ENCODE peak calls at places on chromosome 1, in eight cellular contexts. O is IMR-90, I is RWPE1, H is lower lobe of right lung, U is cardiac muscle cell, G is PC-3, P is uterus, M is breast epithelium. K is an unnamed sample.
A peak's percentile ranks its signal among the peaks of the same experiment; 100 is the strongest.

GRCh38 chr1:34736711-34737110 is 18.1 kb upstream of the GJB5 start:
- DNase-seq in O (no peak), I (no peak), H (no peak), U (no peak), G (no peak), P (no peak), M (no peak), K (no peak)

GRCh38 chr1:95223110-95223509 is 10.9 kb upstream of the RWDD3 start:
- DNase-seq in O (peak; percentile 70), I (no peak), H (no peak), U (no peak), G (peak; percentile 60), P (no peak), M (no peak), K (no peak)

GRCh38 chr1:178126261-178126660 is 32.4 kb downstream of the RASAL2 start:
- DNase-seq in O (no peak), I (no peak), H (no peak), U (no peak), G (no peak), P (no peak), M (no peak), K (no peak)

GRCh38 chr1:78437393-78437792 is 53.4 kb upstream of the PTGFR start:
- DNase-seq in O (peak; percentile 27), I (no peak), H (no peak), U (peak; percentile 36), G (no peak), P (no peak), M (no peak), K (no peak)

GRCh38 chr1:27342778-27343638 is 1.2 kb downstream of the SYTL1 start:
- DNase-seq in O (no peak), I (peak; percentile 97), H (peak; percentile 82), U (peak; percentile 65), G (peak; percentile 79), P (no peak), M (peak; percentile 61), K (peak; percentile 87)

GRCh38 chr1:65083263-65083896 is 64.6 kb upstream of the AK4 start:
- DNase-seq in O (peak; percentile 6), I (no peak), H (no peak), U (no peak), G (no peak), P (no peak), M (no peak), K (no peak)

GRCh38 chr1:51669191-51669590 is 52.3 kb downstream of the OSBPL9 start:
- DNase-seq in O (no peak), I (no peak), H (no peak), U (no peak), G (no peak), P (no peak), M (no peak), K (no peak)

GRCh38 chr1:107262472-107263286 is 121.8 kb downstream of the NTNG1 start:
- DNase-seq in O (no peak), I (peak; percentile 18), H (no peak), U (no peak), G (peak; percentile 86), P (no peak), M (no peak), K (peak; percentile 8)

GRCh38 chr1:179958359-179958758 is 3.7 kb downstream of the CEP350 start:
- DNase-seq in O (no peak), I (no peak), H (no peak), U (no peak), G (no peak), P (no peak), M (no peak), K (no peak)

GRCh38 chr1:2170211-2170610 is 24.4 kb downstream of the FAAP20 start:
- DNase-seq in O (peak; percentile 58), I (no peak), H (no peak), U (no peak), G (no peak), P (no peak), M (no peak), K (no peak)

GRCh38 chr1:61393575-61393974 is 311.2 kb downstream of the NFIA start:
- DNase-seq in O (no peak), I (no peak), H (no peak), U (no peak), G (no peak), P (no peak), M (no peak), K (no peak)
- H3K27ac ChIP-seq in O (no peak overlapping the region), I (no peak overlapping the region), H (no peak overlapping the region), U (no peak overlapping the region), G (no peak overlapping the region), P (no peak overlapping the region), M (no peak overlapping the region), K (no peak overlapping the region)

GRCh38 chr1:153232553-153232952 is 15.2 kb downstream of the PRR9 start:
- DNase-seq in O (no peak), I (no peak), H (no peak), U (no peak), G (no peak), P (no peak), M (no peak), K (no peak)
- H3K27ac ChIP-seq in O (no peak overlapping the region), I (no peak overlapping the region), H (no peak overlapping the region), U (no peak overlapping the region), G (no peak overlapping the region), P (no peak overlapping the region), M (no peak overlapping the region), K (no peak overlapping the region)

GRCh38 chr1:221777434-221778072 is 35.7 kb upstream of the DUSP10 start:
- DNase-seq in O (no peak), I (no peak), H (no peak), U (no peak), G (no peak), P (no peak), M (no peak), K (no peak)
- H3K27ac ChIP-seq in O (no peak overlapping the region), I (no peak overlapping the region), H (no peak overlapping the region), U (no peak overlapping the region), G (no peak overlapping the region), P (no peak overlapping the region), M (no peak overlapping the region), K (no peak overlapping the region)

DNA sequence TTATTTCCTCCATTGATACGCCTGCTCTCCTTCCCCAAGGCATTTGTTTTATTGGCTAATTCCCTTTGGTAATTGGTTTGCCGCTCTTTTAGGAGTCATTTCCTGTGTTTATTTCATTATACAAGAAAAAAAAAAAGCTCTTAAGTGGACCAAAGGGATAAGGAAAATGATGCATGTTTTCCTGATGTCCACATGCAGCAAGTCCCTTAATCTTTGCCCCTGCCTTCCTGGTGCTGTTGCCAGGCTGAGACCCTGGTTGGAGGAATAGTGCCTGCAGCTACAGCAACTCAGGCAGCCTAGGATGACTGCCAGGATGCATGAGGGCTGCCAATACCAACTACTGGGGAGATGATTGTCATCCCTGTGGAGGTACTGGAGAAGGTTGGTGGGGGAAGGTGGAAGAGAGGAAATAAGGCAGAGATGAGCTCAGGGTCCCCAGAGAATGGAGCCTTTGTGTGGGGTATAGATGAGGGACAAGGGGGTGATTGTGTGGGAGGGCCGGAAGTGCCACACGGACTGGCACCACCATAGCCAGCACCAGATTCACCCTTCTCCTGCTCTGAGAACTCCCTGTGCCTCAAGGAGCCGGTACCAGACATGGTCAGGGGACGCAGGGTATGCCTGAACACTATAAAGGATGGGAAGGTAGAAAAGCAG is 6.1 kb upstream of the GATAD2B start:
- DNase-seq in O (peak; percentile 59), I (no peak), H (no peak), U (no peak), G (no peak), P (peak; percentile 11), M (no peak), K (no peak)
- H3K27ac ChIP-seq in O (peak overlapping the region; percentile 14), I (peak overlapping the region; percentile 13), H (peak overlapping the region; percentile 11), U (peak overlapping the region; percentile 45), G (no peak overlapping the region), P (no peak overlapping the region), M (peak overlapping the region; percentile 1), K (no peak overlapping the region)